ENCODE peak calls at places on chromosomes 16 and 17, in nine cellular contexts. X, P, I, M, D, T, V, L and K are unnamed samples.

GRCh38 chr17:34713687-34714086 is 134.3 kb downstream of the TMEM132E start:
- DNase-seq in X (no peak), P (no peak), I (no peak), M (no peak), D (no peak), T (no peak), V (no peak), L (no peak), K (no peak)

GRCh38 chr16:19860146-19861030 is 24.3 kb downstream of the GPRC5B start:
- DNase-seq in X (peak; percentile 18), P (peak; percentile 65), I (no peak), M (no peak), D (no peak), T (no peak), V (no peak), L (no peak), K (no peak)

GRCh38 chr16:73056383-73056782 is 8.5 kb upstream of the ZFHX3 start:
- DNase-seq in X (no peak), P (peak; percentile 32), I (no peak), M (no peak), D (no peak), T (no peak), V (no peak), L (no peak), K (no peak)

GRCh38 chr17:64273006-64273405 is 9.9 kb upstream of the TEX2 start:
- DNase-seq in X (no peak), P (no peak), I (no peak), M (no peak), D (no peak), T (no peak), V (no peak), L (no peak), K (no peak)

GRCh38 chr16:50627419-50627818 is 53.7 kb downstream of the SNX20 start:
- DNase-seq in X (no peak), P (peak; percentile 50), I (no peak), M (peak; percentile 59), D (no peak), T (no peak), V (peak; percentile 55), L (no peak), K (no peak)

GRCh38 chr17:51342257-51342656 is 81.9 kb downstream of the UTP18 start:
- DNase-seq in X (no peak), P (no peak), I (no peak), M (no peak), D (no peak), T (no peak), V (no peak), L (no peak), K (no peak)

GRCh38 chr17:38597375-38597774 is 8.4 kb downstream of the SRCIN1 start:
- DNase-seq in X (no peak), P (no peak), I (no peak), M (no peak), D (no peak), T (no peak), V (no peak), L (no peak), K (no peak)

GRCh38 chr17:55057184-55057583 is 88.6 kb downstream of the STXBP4 start:
- DNase-seq in X (no peak), P (no peak), I (peak; percentile 39), M (no peak), D (no peak), T (no peak), V (no peak), L (no peak), K (no peak)

GRCh38 chr16:56549744-56550385 is 15.0 kb upstream of the MT4 start:
- DNase-seq in X (no peak), P (no peak), I (no peak), M (no peak), D (peak; percentile 18), T (no peak), V (no peak), L (no peak), K (no peak)

GRCh38 chr17:65886240-65886639 is 305.7 kb downstream of the CEP112 start:
- DNase-seq in X (no peak), P (peak; percentile 4), I (no peak), M (no peak), D (no peak), T (no peak), V (no peak), L (no peak), K (no peak)

GRCh38 chr17:42969006-42969581 is 4.8 kb upstream of the AARSD1 start:
- DNase-seq in X (no peak), P (peak; percentile 67), I (no peak), M (no peak), D (no peak), T (no peak), V (no peak), L (no peak), K (no peak)
- TF ChIP-seq CTCF in X (no peak), P (no peak), I (no peak), M (no peak), D (no peak), T (no peak), V (no peak), L (no peak), K (no peak)

GRCh38 chr17:36892112-36892838 is 45.0 kb upstream of the LHX1 start:
- DNase-seq in X (no peak), P (no peak), I (no peak), M (no peak), D (no peak), T (peak; percentile 15), V (no peak), L (no peak), K (no peak)
- TF ChIP-seq CTCF in X (no peak), P (peak; percentile 2), I (no peak), M (no peak), D (no peak), T (peak; percentile 28), V (no peak), L (no peak), K (no peak)

GRCh38 chr17:37413875-37414519 is 7.3 kb downstream of the TADA2A start:
- DNase-seq in X (no peak), P (no peak), I (no peak), M (no peak), D (no peak), T (no peak), V (no peak), L (no peak), K (no peak)
- TF ChIP-seq CTCF in X (no peak), P (peak; percentile 28), I (peak; percentile 56), M (no peak), D (no peak), T (peak; percentile 3), V (no peak), L (no peak), K (peak; percentile 34)

GRCh38 chr17:82679586-82680465 is 18.7 kb downstream of the RAB40B start:
- DNase-seq in X (peak; percentile 53), P (no peak), I (no peak), M (no peak), D (no peak), T (no peak), V (no peak), L (no peak), K (no peak)
- TF ChIP-seq CTCF in X (no peak), P (no peak), I (no peak), M (no peak), D (no peak), T (no peak), V (no peak), L (no peak), K (no peak)

GRCh38 chr16:57906385-57907316 is 64.3 kb downstream of the CNGB1 start:
- DNase-seq in X (no peak), P (no peak), I (no peak), M (no peak), D (no peak), T (no peak), V (no peak), L (no peak), K (no peak)
- TF ChIP-seq CTCF in X (no peak), P (peak; percentile 64), I (no peak), M (peak; percentile 57), D (no peak), T (no peak), V (peak; percentile 50), L (peak; percentile 56), K (peak; percentile 68)

DNA sequence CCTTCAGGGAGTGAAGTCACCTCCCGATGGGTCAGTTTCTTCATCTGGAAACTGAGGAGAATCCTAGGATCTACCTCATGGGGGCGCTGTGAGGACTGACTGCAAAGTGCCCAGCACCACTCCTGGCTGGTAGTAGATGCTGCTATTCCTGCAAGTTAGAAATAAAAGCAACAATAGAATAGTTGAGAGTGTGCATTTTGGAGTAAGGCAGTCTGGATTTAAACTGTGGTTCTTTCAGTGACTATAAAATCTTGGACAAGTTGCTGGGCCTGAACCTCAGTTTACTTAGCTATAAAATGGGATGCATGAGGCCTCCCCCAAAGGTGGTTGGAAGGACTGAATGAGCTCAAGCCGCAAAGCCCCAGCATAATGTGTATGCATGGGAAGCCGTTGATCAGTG is 70.6 kb downstream of the CYB5B start:
- DNase-seq in X (no peak), P (no peak), I (no peak), M (no peak), D (no peak), T (peak; percentile 44), V (peak; percentile 37), L (no peak), K (no peak)
- TF ChIP-seq CTCF in X (no peak), P (peak; percentile 32), I (peak; percentile 55), M (no peak), D (no peak), T (peak; percentile 15), V (peak; percentile 35), L (peak; percentile 33), K (peak; percentile 21)

DNA sequence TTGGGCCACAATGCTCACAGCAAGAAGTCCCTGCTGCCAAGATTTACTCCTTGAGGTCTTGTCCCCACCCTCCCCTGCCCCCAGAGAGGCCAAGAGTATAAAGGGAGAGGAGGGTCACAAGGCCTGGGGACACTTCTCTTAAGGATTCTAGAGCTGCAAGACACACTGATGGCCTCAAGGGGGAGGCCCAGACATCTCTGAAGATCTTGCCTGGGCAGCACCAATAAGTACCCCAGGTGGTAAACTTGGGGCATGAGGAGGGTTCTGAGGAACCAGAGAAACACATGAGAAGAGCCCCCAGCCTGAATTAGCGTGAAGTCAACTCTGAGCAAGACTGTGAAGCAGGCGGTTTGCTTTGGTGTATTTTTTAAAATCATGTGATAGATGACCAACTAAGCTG is 26.8 kb upstream of the MTMR4 start:
- DNase-seq in X (no peak), P (no peak), I (no peak), M (no peak), D (no peak), T (peak; percentile 54), V (peak; percentile 54), L (no peak), K (no peak)
- TF ChIP-seq CTCF in X (no peak), P (peak; percentile 48), I (peak; percentile 58), M (peak; percentile 12), D (peak; percentile 6), T (peak; percentile 37), V (peak; percentile 58), L (peak; percentile 41), K (peak; percentile 27)

GRCh38 chr16:74698220-74698619 is 2.4 kb downstream of the MLKL start:
- DNase-seq in X (no peak), P (no peak), I (no peak), M (no peak), D (no peak), T (no peak), V (peak; percentile 62), L (no peak), K (no peak)

GRCh38 chr16:74699666-74700065 is 996 bp downstream of the MLKL start:
- DNase-seq in X (no peak), P (no peak), I (no peak), M (no peak), D (no peak), T (no peak), V (no peak), L (no peak), K (no peak)

GRCh38 chr16:74695450-74696422 is 4.9 kb downstream of the MLKL start:
- DNase-seq in X (peak; percentile 84), P (peak; percentile 95), I (peak; percentile 77), M (peak; percentile 84), D (peak; percentile 90), T (peak; percentile 88), V (peak; percentile 87), L (peak; percentile 85), K (peak; percentile 82)

GRCh38 chr16:74700206-74701040 is at the start of gene MLKL:
- DNase-seq in X (peak; percentile 76), P (peak; percentile 61), I (peak; percentile 59), M (peak; percentile 47), D (peak; percentile 74), T (peak; percentile 31), V (peak; percentile 64), L (no peak), K (no peak)
- TF ChIP-seq CTCF in X (no peak), P (no peak), I (no peak), M (no peak), D (no peak), T (no peak), V (no peak), L (no peak), K (peak; percentile 22)